ENCODE peak calls at places on chromosomes 16 and 17, in eight cellular contexts. One of them, this sample, is unnamed.

GRCh38 chr17:41544497-41544896 is 16.4 kb upstream of the KRT19 start:
- DNase-seq in kidney: no peak
- DNase-seq in RPMI7951: no peak
- DNase-seq in activated T-cell treated with anti-CD3 and anti-CD28 coated beads, Interleukin-2, amount 50 U/mL, for 72 hours: no peak
- DNase-seq in stomach: no peak
- DNase-seq in GM12892: no peak
- DNase-seq in IMR-90: no peak
- DNase-seq in dorsolateral prefrontal cortex: no peak
- DNase-seq in this sample: no peak

GRCh38 chr16:78641463-78641862 is 542.0 kb downstream of the WWOX start:
- DNase-seq in IMR-90: no peak
- DNase-seq in activated T-cell treated with anti-CD3 and anti-CD28 coated beads, Interleukin-2, amount 50 U/mL, for 72 hours: no peak
- DNase-seq in kidney: no peak
- DNase-seq in GM12892: no peak
- DNase-seq in dorsolateral prefrontal cortex: no peak
- DNase-seq in RPMI7951: no peak
- DNase-seq in stomach: no peak
- DNase-seq in this sample: no peak

GRCh38 chr17:76405607-76405966 is 21.2 kb downstream of the SPHK1 start:
- DNase-seq in GM12892: no peak
- DNase-seq in dorsolateral prefrontal cortex: no peak
- DNase-seq in kidney: peak; percentile 47
- DNase-seq in stomach: no peak
- DNase-seq in IMR-90: no peak
- DNase-seq in activated T-cell treated with anti-CD3 and anti-CD28 coated beads, Interleukin-2, amount 50 U/mL, for 72 hours: no peak
- DNase-seq in RPMI7951: no peak
- DNase-seq in this sample: no peak

GRCh38 chr17:58383892-58384462 is 32.0 kb upstream of the SUPT4H1 start:
- DNase-seq in RPMI7951: no peak
- DNase-seq in stomach: no peak
- DNase-seq in kidney: no peak
- DNase-seq in activated T-cell treated with anti-CD3 and anti-CD28 coated beads, Interleukin-2, amount 50 U/mL, for 72 hours: no peak
- DNase-seq in dorsolateral prefrontal cortex: no peak
- DNase-seq in GM12892: no peak
- DNase-seq in IMR-90: no peak
- DNase-seq in this sample: no peak

GRCh38 chr17:80485846-80486245 is 9.4 kb upstream of the NPTX1 start:
- DNase-seq in GM12892: no peak
- DNase-seq in IMR-90: no peak
- DNase-seq in stomach: no peak
- DNase-seq in dorsolateral prefrontal cortex: no peak
- DNase-seq in activated T-cell treated with anti-CD3 and anti-CD28 coated beads, Interleukin-2, amount 50 U/mL, for 72 hours: no peak
- DNase-seq in kidney: no peak
- DNase-seq in RPMI7951: no peak
- DNase-seq in this sample: no peak

GRCh38 chr17:67672592-67672991 is 45.1 kb upstream of the NOL11 start:
- DNase-seq in RPMI7951: no peak
- DNase-seq in IMR-90: no peak
- DNase-seq in kidney: no peak
- DNase-seq in dorsolateral prefrontal cortex: no peak
- DNase-seq in GM12892: no peak
- DNase-seq in stomach: no peak
- DNase-seq in activated T-cell treated with anti-CD3 and anti-CD28 coated beads, Interleukin-2, amount 50 U/mL, for 72 hours: no peak
- DNase-seq in this sample: peak; percentile 16

GRCh38 chr17:77476920-77477805 is 336.4 kb downstream of the SEC14L1 start:
- DNase-seq in dorsolateral prefrontal cortex: peak; percentile 80
- DNase-seq in stomach: peak; percentile 71
- DNase-seq in kidney: peak; percentile 90
- DNase-seq in RPMI7951: peak; percentile 100
- DNase-seq in GM12892: no peak
- DNase-seq in activated T-cell treated with anti-CD3 and anti-CD28 coated beads, Interleukin-2, amount 50 U/mL, for 72 hours: peak; percentile 29
- DNase-seq in IMR-90: peak; percentile 98
- DNase-seq in this sample: peak; percentile 94

GRCh38 chr16:9677301-9677653 is 505.0 kb downstream of the GRIN2A start:
- DNase-seq in IMR-90: no peak
- DNase-seq in kidney: no peak
- DNase-seq in GM12892: no peak
- DNase-seq in RPMI7951: no peak
- DNase-seq in dorsolateral prefrontal cortex: no peak
- DNase-seq in activated T-cell treated with anti-CD3 and anti-CD28 coated beads, Interleukin-2, amount 50 U/mL, for 72 hours: no peak
- DNase-seq in stomach: no peak
- DNase-seq in this sample: no peak

GRCh38 chr17:2064980-2065785 is 10.3 kb downstream of the HIC1 start:
- DNase-seq in GM12892: no peak
- DNase-seq in dorsolateral prefrontal cortex: no peak
- DNase-seq in activated T-cell treated with anti-CD3 and anti-CD28 coated beads, Interleukin-2, amount 50 U/mL, for 72 hours: peak; percentile 83
- DNase-seq in stomach: no peak
- DNase-seq in kidney: peak; percentile 84
- DNase-seq in RPMI7951: peak; percentile 60
- DNase-seq in IMR-90: peak; percentile 68
- DNase-seq in this sample: peak; percentile 42

GRCh38 chr16:46866286-46866685 is 17.9 kb upstream of the GPT2 start:
- DNase-seq in dorsolateral prefrontal cortex: no peak
- DNase-seq in activated T-cell treated with anti-CD3 and anti-CD28 coated beads, Interleukin-2, amount 50 U/mL, for 72 hours: no peak
- DNase-seq in RPMI7951: no peak
- DNase-seq in IMR-90: no peak
- DNase-seq in GM12892: no peak
- DNase-seq in kidney: no peak
- DNase-seq in stomach: no peak
- DNase-seq in this sample: no peak

GRCh38 chr17:65177901-65178300 is 40.7 kb downstream of the RGS9 start:
- DNase-seq in dorsolateral prefrontal cortex: no peak
- DNase-seq in kidney: no peak
- DNase-seq in RPMI7951: peak; percentile 44
- DNase-seq in stomach: no peak
- DNase-seq in IMR-90: peak; percentile 83
- DNase-seq in GM12892: no peak
- DNase-seq in activated T-cell treated with anti-CD3 and anti-CD28 coated beads, Interleukin-2, amount 50 U/mL, for 72 hours: no peak
- DNase-seq in this sample: peak; percentile 49

GRCh38 chr17:29747660-29748059 is 124.9 kb upstream of the CORO6 start:
- DNase-seq in activated T-cell treated with anti-CD3 and anti-CD28 coated beads, Interleukin-2, amount 50 U/mL, for 72 hours: no peak
- DNase-seq in GM12892: no peak
- DNase-seq in dorsolateral prefrontal cortex: no peak
- DNase-seq in kidney: no peak
- DNase-seq in IMR-90: no peak
- DNase-seq in stomach: no peak
- DNase-seq in RPMI7951: peak; percentile 65
- DNase-seq in this sample: no peak

GRCh38 chr17:38591759-38592241 is 14.0 kb downstream of the SRCIN1 start:
- DNase-seq in IMR-90: no peak
- DNase-seq in stomach: no peak
- DNase-seq in dorsolateral prefrontal cortex: peak; percentile 63
- DNase-seq in RPMI7951: peak; percentile 81
- DNase-seq in activated T-cell treated with anti-CD3 and anti-CD28 coated beads, Interleukin-2, amount 50 U/mL, for 72 hours: no peak
- DNase-seq in GM12892: no peak
- DNase-seq in kidney: peak; percentile 73
- DNase-seq in this sample: peak; percentile 25

GRCh38 chr17:17098426-17099035 is 56.3 kb downstream of the MPRIP start:
- DNase-seq in activated T-cell treated with anti-CD3 and anti-CD28 coated beads, Interleukin-2, amount 50 U/mL, for 72 hours: no peak
- DNase-seq in stomach: no peak
- DNase-seq in RPMI7951: no peak
- DNase-seq in IMR-90: peak; percentile 31
- DNase-seq in GM12892: no peak
- DNase-seq in dorsolateral prefrontal cortex: no peak
- DNase-seq in kidney: no peak
- DNase-seq in this sample: no peak

GRCh38 chr17:27760069-27760885 is 40.1 kb downstream of the NOS2 start:
- DNase-seq in dorsolateral prefrontal cortex: peak; percentile 74
- DNase-seq in activated T-cell treated with anti-CD3 and anti-CD28 coated beads, Interleukin-2, amount 50 U/mL, for 72 hours: peak; percentile 63
- DNase-seq in RPMI7951: peak; percentile 34
- DNase-seq in stomach: peak; percentile 79
- DNase-seq in GM12892: peak; percentile 52
- DNase-seq in IMR-90: peak; percentile 14
- DNase-seq in kidney: peak; percentile 78
- DNase-seq in this sample: peak; percentile 8

GRCh38 chr16:89615596-89616090 is 2.2 kb downstream of the DPEP1 start:
- DNase-seq in dorsolateral prefrontal cortex: no peak
- DNase-seq in IMR-90: no peak
- DNase-seq in kidney: no peak
- DNase-seq in RPMI7951: no peak
- DNase-seq in activated T-cell treated with anti-CD3 and anti-CD28 coated beads, Interleukin-2, amount 50 U/mL, for 72 hours: no peak
- DNase-seq in stomach: peak; percentile 47
- DNase-seq in GM12892: no peak
- DNase-seq in this sample: no peak

GRCh38 chr16:50985733-50986132 is 165.3 kb downstream of the SALL1 start:
- DNase-seq in kidney: no peak
- DNase-seq in stomach: no peak
- DNase-seq in activated T-cell treated with anti-CD3 and anti-CD28 coated beads, Interleukin-2, amount 50 U/mL, for 72 hours: no peak
- DNase-seq in GM12892: no peak
- DNase-seq in IMR-90: no peak
- DNase-seq in RPMI7951: no peak
- DNase-seq in dorsolateral prefrontal cortex: no peak
- DNase-seq in this sample: no peak

GRCh38 chr16:24151482-24151939 is 104.6 kb upstream of the CACNG3 start:
- DNase-seq in RPMI7951: peak; percentile 62
- DNase-seq in dorsolateral prefrontal cortex: no peak
- DNase-seq in kidney: no peak
- DNase-seq in GM12892: no peak
- DNase-seq in IMR-90: peak; percentile 0
- DNase-seq in stomach: no peak
- DNase-seq in activated T-cell treated with anti-CD3 and anti-CD28 coated beads, Interleukin-2, amount 50 U/mL, for 72 hours: no peak
- DNase-seq in this sample: no peak

GRCh38 chr17:78325076-78325712 is 34.7 kb downstream of the SOCS3 start:
- DNase-seq in activated T-cell treated with anti-CD3 and anti-CD28 coated beads, Interleukin-2, amount 50 U/mL, for 72 hours: no peak
- DNase-seq in IMR-90: peak; percentile 61
- DNase-seq in kidney: peak; percentile 85
- DNase-seq in RPMI7951: peak; percentile 64
- DNase-seq in dorsolateral prefrontal cortex: no peak
- DNase-seq in GM12892: no peak
- DNase-seq in stomach: no peak
- DNase-seq in this sample: no peak

This sample was measured in bronchial epithelial cell.